ENCODE peak calls at places on chromosomes 4 and X, in five cellular contexts. I is NCI-H1092 treated with DMSO at 0.1 percent for 48 hours; A is WTC11; S is ecto neural progenitor cell; L is activated CD4-positive, CD25-positive, alpha-beta regulatory T cell treated with anti-CD3 and anti-CD28 coated beads, Interleukin-2, amount 50 U/mL, for 72 hours. U is an unnamed sample.

GRCh38 chr4:8863759-8864682 is 7.6 kb downstream of the HMX1 start:
- DNase-seq in I (no peak), A (no peak), S (no peak), L (no peak), U (no peak)

GRCh38 chr4:52836653-52837052 is 25.5 kb upstream of the RASL11B start:
- DNase-seq in S (no peak), A (no peak), I (no peak), L (no peak), U (no peak)

GRCh38 chrX:154396948-154397887 is 959 bp upstream of the RPL10 start:
- DNase-seq in I (peak; percentile 63), A (peak; percentile 44), S (peak; percentile 75), L (peak; percentile 69), U (peak; percentile 78)

GRCh38 chr4:183438458-183439113 is 5.8 kb upstream of the CDKN2AIP start:
- DNase-seq in A (no peak), S (no peak), I (no peak), L (no peak), U (no peak)

GRCh38 chrX:65451663-65452062 is 82.9 kb downstream of the LAS1L start:
- DNase-seq in I (peak; percentile 7), S (no peak), A (no peak), L (no peak), U (peak; percentile 3)

GRCh38 chr4:100340534-100341364 is 150.5 kb upstream of the DDIT4L start:
- DNase-seq in S (no peak), L (no peak), I (no peak), A (no peak), U (peak; percentile 20)

GRCh38 chrX:12292996-12293765 is 154.9 kb downstream of the FRMPD4 start:
- DNase-seq in I (no peak), A (no peak), L (no peak), S (no peak), U (no peak)

GRCh38 chr4:157978680-157979361 is 194.0 kb downstream of the GASK1B start:
- DNase-seq in I (peak; percentile 52), S (peak; percentile 60), A (peak; percentile 45), L (no peak), U (peak; percentile 76)

GRCh38 chr4:38177035-38177791 is 217.0 kb downstream of the PTTG2 start:
- DNase-seq in A (no peak), I (peak; percentile 35), S (no peak), L (peak; percentile 47), U (peak; percentile 84)

GRCh38 chrX:23819385-23820234 is 36.6 kb downstream of the SAT1 start:
- DNase-seq in L (no peak), A (no peak), I (no peak), S (no peak), U (no peak)

GRCh38 chr4:139647952-139648351 is 17.7 kb upstream of the MGST2 start:
- DNase-seq in A (no peak), L (no peak), I (no peak), S (no peak), U (no peak)

GRCh38 chr4:30948653-30949052 is 228.5 kb downstream of the PCDH7 start:
- DNase-seq in A (no peak), S (no peak), I (no peak), L (no peak), U (no peak)

GRCh38 chr4:98627883-98628282 is 30.5 kb downstream of the TSPAN5 start:
- DNase-seq in I (no peak), A (no peak), L (no peak), S (no peak), U (no peak)

GRCh38 chr4:23903859-23904438 is 14.1 kb upstream of the PPARGC1A start:
- DNase-seq in A (no peak), L (no peak), S (no peak), I (peak; percentile 97), U (peak; percentile 88)

GRCh38 chrX:40145001-40145631 is 47.4 kb upstream of the BCOR start:
- DNase-seq in A (peak; percentile 45), S (peak; percentile 69), I (no peak), L (no peak), U (no peak)

GRCh38 chr4:121168865-121169281 is 4.8 kb upstream of the TNIP3 start:
- DNase-seq in I (no peak), S (no peak), L (no peak), A (no peak), U (no peak)

GRCh38 chr4:101210331-101210730 is 137.0 kb downstream of the PPP3CA start:
- DNase-seq in S (no peak), A (no peak), I (no peak), L (no peak), U (no peak)

GRCh38 chr4:8471211-8471875 is 30.8 kb downstream of the TRMT44 start:
- DNase-seq in A (no peak), S (no peak), L (no peak), I (no peak), U (no peak)

GRCh38 chr4:74838746-74839370 is 44.5 kb upstream of the BTC start:
- DNase-seq in A (no peak), I (no peak), L (no peak), S (no peak), U (peak; percentile 9)

GRCh38 chr4:83658806-83659205 is 122.9 kb downstream of the GPAT3 start:
- DNase-seq in S (no peak), A (no peak), L (no peak), I (no peak), U (no peak)

GRCh38 chrX:79366888-79367749 is at the start of gene ITM2A:
- DNase-seq in S (peak; percentile 54), L (peak; percentile 53), A (peak; percentile 55), I (no peak), U (no peak)

GRCh38 chr4:182975806-182976205 is 58.6 kb upstream of the DCTD start:
- DNase-seq in I (no peak), L (no peak), A (no peak), S (no peak), U (peak; percentile 60)

GRCh38 chr4:141158219-141158618 is 24.9 kb upstream of the RNF150 start:
- DNase-seq in S (no peak), L (no peak), I (peak; percentile 27), A (no peak), U (peak; percentile 60)

GRCh38 chr4:57462843-57463242 is 352.7 kb upstream of the IGFBP7 start:
- DNase-seq in S (no peak), L (no peak), I (peak; percentile 71), A (no peak), U (no peak)

GRCh38 chr4:30863031-30863430 is 142.9 kb downstream of the PCDH7 start:
- DNase-seq in I (no peak), L (no peak), A (no peak), S (no peak), U (peak; percentile 32)

GRCh38 chr4:80266267-80266901 is at the start of gene FGF5:
- DNase-seq in I (peak; percentile 34), A (peak; percentile 52), L (no peak), S (peak; percentile 68), U (peak; percentile 98)

GRCh38 chrX:153626863-153627674 is 19.9 kb upstream of the DUSP9 start:
- DNase-seq in L (no peak), I (no peak), S (no peak), A (no peak), U (no peak)

GRCh38 chr4:56742080-56742871 is 61.2 kb upstream of the HOPX start:
- DNase-seq in S (no peak), A (no peak), L (no peak), I (no peak), U (peak; percentile 40)

GRCh38 chrX:23694606-23695005 is 27.3 kb downstream of the PRDX4 start:
- DNase-seq in S (peak; percentile 55), L (no peak), I (peak; percentile 20), A (peak; percentile 18), U (peak; percentile 59)

GRCh38 chr4:138158746-138159297 is 83.3 kb downstream of the SLC7A11 start:
- DNase-seq in L (no peak), I (no peak), S (no peak), A (no peak), U (peak; percentile 51)

GRCh38 chrX:70664726-70665125 is 220.1 kb downstream of the DLG3 start:
- DNase-seq in S (no peak), A (no peak), I (peak; percentile 17), L (no peak), U (peak; percentile 2)

GRCh38 chr4:84451546-84451945 is 47.5 kb downstream of the NKX6-1 start:
- DNase-seq in I (no peak), A (no peak), L (no peak), S (no peak), U (peak; percentile 8)

GRCh38 chr4:5568931-5569330 is 139.4 kb downstream of the EVC2 start:
- DNase-seq in A (no peak), S (no peak), L (no peak), I (no peak), U (no peak)

GRCh38 chr4:176656108-176656507 is 136.6 kb downstream of the VEGFC start:
- DNase-seq in L (no peak), I (no peak), S (no peak), A (no peak), U (no peak)

GRCh38 chr4:109979932-109980717 is 67.4 kb downstream of the EGF start:
- DNase-seq in A (no peak), S (no peak), I (no peak), L (no peak), U (peak; percentile 49)

GRCh38 chrX:19658030-19658429 is 142.7 kb upstream of the MAP3K15 start:
- DNase-seq in I (no peak), A (no peak), L (no peak), S (no peak), U (no peak)

GRCh38 chrX:132602701-132603100 is 113.9 kb upstream of the MBNL3 start:
- DNase-seq in I (no peak), A (no peak), L (no peak), S (no peak), U (no peak)

U was measured in myocyte.